ENCODE peak calls at places on chromosome 1, in seven cellular contexts. B is NCI-H1105 treated with DMSO at 0.1 percent for 48 hours, E is occipital lobe, P is NCI-H2081, T is IMR-90, R is DMS53, O is erythroblast. U is an unnamed sample.

GRCh38 chr1:7469255-7469938 is 301.7 kb upstream of the VAMP3 start:
- DNase-seq in B (no peak), E (no peak), P (no peak), T (no peak), R (no peak), O (no peak), U (peak)

GRCh38 chr1:221696045-221696444 is 45.8 kb downstream of the DUSP10 start:
- DNase-seq in B (no peak), E (no peak), P (no peak), T (peak), R (no peak), O (no peak), U (peak)

GRCh38 chr1:180923024-180923841 is 10.5 kb downstream of the KIAA1614 start:
- DNase-seq in B (no peak), E (no peak), P (peak), T (peak), R (no peak), O (peak), U (no peak)

GRCh38 chr1:178098262-178098661 is 4.4 kb downstream of the RASAL2 start:
- DNase-seq in B (no peak), E (no peak), P (no peak), T (peak), R (no peak), O (no peak), U (peak)

GRCh38 chr1:26923711-26924110 is 2.2 kb downstream of the NUDC start:
- DNase-seq in B (no peak), E (no peak), P (no peak), T (peak), R (no peak), O (no peak), U (no peak)

GRCh38 chr1:48214820-48215219 is 7.7 kb upstream of the SLC5A9 start:
- DNase-seq in B (no peak), E (peak), P (no peak), T (no peak), R (no peak), O (no peak), U (no peak)

GRCh38 chr1:22039594-22040347 is 12.7 kb upstream of the CDC42 start:
- DNase-seq in B (peak), E (no peak), P (peak), T (peak), R (peak), O (peak), U (peak)

GRCh38 chr1:99177465-99177864 is 86.8 kb upstream of the PLPPR4 start:
- DNase-seq in B (no peak), E (no peak), P (no peak), T (no peak), R (no peak), O (no peak), U (no peak)

GRCh38 chr1:241525026-241525425 is 5.5 kb upstream of the FH start:
- DNase-seq in B (no peak), E (no peak), P (no peak), T (no peak), R (peak), O (no peak), U (no peak)

GRCh38 chr1:6888268-6888667 is 103.0 kb downstream of the CAMTA1 start:
- DNase-seq in B (no peak), E (no peak), P (no peak), T (peak), R (no peak), O (no peak), U (no peak)